ENCODE peak calls at places on chromosomes 5 and 9, in five cellular contexts. One of them, this sample, is unnamed.

GRCh38 chr5:74173260-74173659 is 467.3 kb downstream of the ENC1 start:
- DNase-seq in BJ: no peak
- DNase-seq in body of pancreas: no peak
- DNase-seq in tibial nerve: no peak
- DNase-seq in fibroblast of mammary gland: no peak
- DNase-seq in this sample: no peak

GRCh38 chr5:135866044-135866443 is 29.6 kb downstream of the IL9 start:
- DNase-seq in BJ: no peak
- DNase-seq in body of pancreas: no peak
- DNase-seq in tibial nerve: no peak
- DNase-seq in fibroblast of mammary gland: no peak
- DNase-seq in this sample: no peak

GRCh38 chr9:18743976-18744375 is 270.0 kb downstream of the ADAMTSL1 start:
- DNase-seq in BJ: no peak
- DNase-seq in body of pancreas: no peak
- DNase-seq in tibial nerve: no peak
- DNase-seq in fibroblast of mammary gland: peak
- DNase-seq in this sample: no peak

GRCh38 chr5:78811121-78811832 is 162.7 kb upstream of the LHFPL2 start:
- DNase-seq in BJ: no peak
- DNase-seq in body of pancreas: no peak
- DNase-seq in tibial nerve: no peak
- DNase-seq in fibroblast of mammary gland: peak
- DNase-seq in this sample: no peak

GRCh38 chr5:123298335-123299010 is 124.7 kb downstream of the CEP120 start:
- DNase-seq in BJ: no peak
- DNase-seq in body of pancreas: no peak
- DNase-seq in tibial nerve: no peak
- DNase-seq in fibroblast of mammary gland: no peak
- DNase-seq in this sample: no peak

GRCh38 chr9:37284631-37285030 is 137.9 kb upstream of the GRHPR start:
- DNase-seq in BJ: no peak
- DNase-seq in body of pancreas: no peak
- DNase-seq in tibial nerve: no peak
- DNase-seq in fibroblast of mammary gland: peak
- DNase-seq in this sample: no peak

GRCh38 chr5:53971566-53971965 is 338.8 kb downstream of the ARL15 start:
- DNase-seq in BJ: no peak
- DNase-seq in body of pancreas: no peak
- DNase-seq in tibial nerve: no peak
- DNase-seq in fibroblast of mammary gland: peak
- DNase-seq in this sample: no peak

GRCh38 chr9:21624675-21625477 is 142.8 kb upstream of the IFNE start:
- DNase-seq in BJ: no peak
- DNase-seq in body of pancreas: no peak
- DNase-seq in tibial nerve: no peak
- DNase-seq in fibroblast of mammary gland: no peak
- DNase-seq in this sample: no peak

GRCh38 chr9:71762900-71763653 is 5.2 kb downstream of the CEMIP2 start:
- DNase-seq in BJ: peak
- DNase-seq in body of pancreas: no peak
- DNase-seq in tibial nerve: no peak
- DNase-seq in fibroblast of mammary gland: peak
- DNase-seq in this sample: no peak

GRCh38 chr5:135140805-135141204 is 106.8 kb upstream of the PITX1 start:
- DNase-seq in BJ: no peak
- DNase-seq in body of pancreas: no peak
- DNase-seq in tibial nerve: no peak
- DNase-seq in fibroblast of mammary gland: peak
- DNase-seq in this sample: no peak

GRCh38 chr9:76810377-76810957 is 46.2 kb downstream of the PCA3 start:
- DNase-seq in BJ: no peak
- DNase-seq in body of pancreas: peak
- DNase-seq in tibial nerve: no peak
- DNase-seq in fibroblast of mammary gland: peak
- DNase-seq in this sample: peak

GRCh38 chr9:8078641-8079140 is 279.1 kb upstream of the DMAC1 start:
- DNase-seq in BJ: no peak
- DNase-seq in body of pancreas: no peak
- DNase-seq in tibial nerve: no peak
- DNase-seq in fibroblast of mammary gland: no peak
- DNase-seq in this sample: no peak

GRCh38 chr5:43295202-43295601 is 18.0 kb downstream of the HMGCS1 start:
- DNase-seq in BJ: no peak
- DNase-seq in body of pancreas: no peak
- DNase-seq in tibial nerve: no peak
- DNase-seq in fibroblast of mammary gland: no peak
- DNase-seq in this sample: no peak

GRCh38 chr5:93658044-93658443 is 75.0 kb downstream of the NR2F1 start:
- DNase-seq in BJ: no peak
- DNase-seq in body of pancreas: no peak
- DNase-seq in tibial nerve: no peak
- DNase-seq in fibroblast of mammary gland: peak
- DNase-seq in this sample: no peak

GRCh38 chr9:89926167-89926566 is 321.4 kb downstream of the GADD45G start:
- DNase-seq in BJ: no peak
- DNase-seq in body of pancreas: no peak
- DNase-seq in tibial nerve: no peak
- DNase-seq in fibroblast of mammary gland: no peak
- DNase-seq in this sample: no peak

GRCh38 chr5:111984044-111984443 is 227.1 kb upstream of the NREP start:
- DNase-seq in BJ: peak
- DNase-seq in body of pancreas: no peak
- DNase-seq in tibial nerve: no peak
- DNase-seq in fibroblast of mammary gland: peak
- DNase-seq in this sample: no peak

GRCh38 chr9:92501671-92502393 is 19.5 kb upstream of the ASPN start:
- DNase-seq in BJ: no peak
- DNase-seq in body of pancreas: peak
- DNase-seq in tibial nerve: no peak
- DNase-seq in fibroblast of mammary gland: peak
- DNase-seq in this sample: peak

GRCh38 chr5:120139039-120139438 is 325.1 kb upstream of the PRR16 start:
- DNase-seq in BJ: peak
- DNase-seq in body of pancreas: peak
- DNase-seq in tibial nerve: no peak
- DNase-seq in fibroblast of mammary gland: peak
- DNase-seq in this sample: peak

GRCh38 chr9:103068666-103069207 is 73.6 kb downstream of the CYLC2 start:
- DNase-seq in BJ: no peak
- DNase-seq in body of pancreas: no peak
- DNase-seq in tibial nerve: no peak
- DNase-seq in fibroblast of mammary gland: no peak
- DNase-seq in this sample: no peak

GRCh38 chr9:127244609-127245601 is 19.7 kb upstream of the GARNL3 start:
- DNase-seq in BJ: peak
- DNase-seq in body of pancreas: peak
- DNase-seq in tibial nerve: peak
- DNase-seq in fibroblast of mammary gland: peak
- DNase-seq in this sample: peak

GRCh38 chr9:127248241-127248640 is 16.3 kb upstream of the GARNL3 start:
- DNase-seq in BJ: no peak
- DNase-seq in body of pancreas: no peak
- DNase-seq in tibial nerve: no peak
- DNase-seq in fibroblast of mammary gland: no peak
- DNase-seq in this sample: no peak

GRCh38 chr9:127241354-127241753 is 23.2 kb upstream of the GARNL3 start:
- DNase-seq in BJ: no peak
- DNase-seq in body of pancreas: no peak
- DNase-seq in tibial nerve: no peak
- DNase-seq in fibroblast of mammary gland: no peak
- DNase-seq in this sample: peak

GRCh38 chr9:127249877-127250276 is 14.7 kb upstream of the GARNL3 start:
- DNase-seq in BJ: no peak
- DNase-seq in body of pancreas: no peak
- DNase-seq in tibial nerve: no peak
- DNase-seq in fibroblast of mammary gland: no peak
- DNase-seq in this sample: no peak

GRCh38 chr9:127245637-127246164 is 18.9 kb upstream of the GARNL3 start:
- DNase-seq in BJ: no peak
- DNase-seq in body of pancreas: no peak
- DNase-seq in tibial nerve: no peak
- DNase-seq in fibroblast of mammary gland: no peak
- DNase-seq in this sample: no peak
- H3K4me3 ChIP-seq in BJ: peak
- H3K4me3 ChIP-seq in body of pancreas: no peak
- H3K4me3 ChIP-seq in tibial nerve: peak
- H3K4me3 ChIP-seq in fibroblast of mammary gland: peak
- H3K4me3 ChIP-seq in this sample: peak

DNA sequence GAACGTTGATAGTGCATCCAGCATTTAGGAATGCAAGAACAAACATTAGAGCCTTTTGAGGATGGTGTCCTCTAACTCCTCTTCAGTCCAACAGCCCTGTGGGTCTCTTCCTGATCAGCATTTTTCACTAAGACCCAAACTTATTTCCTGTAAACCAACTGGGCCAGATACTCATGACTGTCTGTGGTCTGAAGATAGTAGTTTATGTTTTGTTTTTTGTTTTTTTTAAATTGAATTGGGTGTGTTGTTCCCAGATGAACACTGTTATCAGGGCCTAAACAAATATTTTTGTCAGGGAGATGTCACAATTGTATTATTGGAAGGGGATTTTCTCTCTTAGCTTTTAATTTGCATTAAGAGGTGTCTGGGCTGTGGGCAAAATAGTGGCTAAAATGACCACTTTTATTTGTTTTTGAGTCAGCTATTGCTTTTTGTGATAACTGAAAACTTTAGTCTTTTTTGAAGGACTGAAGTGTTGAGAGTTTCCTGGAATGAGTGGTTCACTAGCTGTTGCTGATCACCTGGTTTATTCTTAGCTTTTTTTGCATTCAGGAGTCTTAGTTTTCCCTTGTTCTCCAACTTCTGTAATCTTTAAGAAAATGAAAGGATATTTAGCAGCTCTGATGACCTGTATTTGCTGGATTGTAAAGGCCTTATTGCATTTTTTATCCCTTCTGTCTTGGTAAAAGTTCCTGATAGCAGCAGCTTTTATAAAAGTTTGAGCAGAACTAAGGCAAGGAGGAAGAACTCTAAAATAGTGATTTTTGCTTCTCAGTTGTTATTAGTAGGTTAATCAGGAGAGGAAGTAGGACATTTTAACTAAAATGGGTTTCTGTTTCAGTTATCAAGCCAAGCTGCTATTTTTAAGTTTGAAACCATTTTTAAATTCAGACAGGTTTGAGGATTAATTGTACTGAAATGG is 5.5 kb downstream of the MAN2A1 start:
- DNase-seq in BJ: no peak
- DNase-seq in body of pancreas: no peak
- DNase-seq in tibial nerve: no peak
- DNase-seq in fibroblast of mammary gland: no peak
- DNase-seq in this sample: no peak
- H3K4me3 ChIP-seq in BJ: no peak
- H3K4me3 ChIP-seq in body of pancreas: no peak
- H3K4me3 ChIP-seq in tibial nerve: no peak
- H3K4me3 ChIP-seq in fibroblast of mammary gland: no peak
- H3K4me3 ChIP-seq in this sample: no peak

GRCh38 chr9:4815381-4815956 is 22.7 kb downstream of the RCL1 start:
- DNase-seq in BJ: no peak
- DNase-seq in body of pancreas: no peak
- DNase-seq in tibial nerve: no peak
- DNase-seq in fibroblast of mammary gland: no peak
- DNase-seq in this sample: no peak

GRCh38 chr9:4810565-4810964 is 17.8 kb downstream of the RCL1 start:
- DNase-seq in BJ: no peak
- DNase-seq in body of pancreas: no peak
- DNase-seq in tibial nerve: no peak
- DNase-seq in fibroblast of mammary gland: no peak
- DNase-seq in this sample: no peak

GRCh38 chr9:4812872-4813271 is 20.1 kb downstream of the RCL1 start:
- DNase-seq in BJ: no peak
- DNase-seq in body of pancreas: no peak
- DNase-seq in tibial nerve: no peak
- DNase-seq in fibroblast of mammary gland: no peak
- DNase-seq in this sample: no peak

GRCh38 chr9:4811824-4812223 is 19.1 kb downstream of the RCL1 start:
- DNase-seq in BJ: no peak
- DNase-seq in body of pancreas: no peak
- DNase-seq in tibial nerve: no peak
- DNase-seq in fibroblast of mammary gland: no peak
- DNase-seq in this sample: no peak

DNA sequence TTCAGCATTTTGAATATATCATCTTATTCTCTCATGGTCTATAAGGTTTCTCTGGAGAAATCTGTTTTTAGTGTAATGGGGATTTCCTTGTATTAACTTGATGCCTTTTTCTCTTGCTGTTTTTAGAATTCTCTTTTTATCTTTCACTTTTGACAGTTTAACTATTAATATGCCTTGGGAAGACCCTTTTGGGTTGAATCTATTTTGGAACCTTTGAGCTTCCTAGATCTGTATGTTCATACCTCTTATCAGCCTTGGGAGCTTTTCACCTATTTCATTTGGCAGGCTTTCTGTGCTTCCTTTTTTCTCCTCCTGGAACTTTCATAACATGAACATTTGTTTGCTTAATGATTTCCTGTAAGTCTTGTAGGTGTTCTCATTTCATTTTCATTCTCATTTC is 22.2 kb downstream of the RCL1 start:
- DNase-seq in BJ: no peak
- DNase-seq in body of pancreas: no peak
- DNase-seq in tibial nerve: no peak
- DNase-seq in fibroblast of mammary gland: no peak
- DNase-seq in this sample: no peak
- H3K4me3 ChIP-seq in BJ: no peak
- H3K4me3 ChIP-seq in body of pancreas: no peak
- H3K4me3 ChIP-seq in tibial nerve: no peak
- H3K4me3 ChIP-seq in fibroblast of mammary gland: no peak
- H3K4me3 ChIP-seq in this sample: no peak

GRCh38 chr5:30106596-30106995 is 1086.9 kb upstream of the CDH6 start:
- DNase-seq in BJ: no peak
- DNase-seq in body of pancreas: no peak
- DNase-seq in tibial nerve: no peak
- DNase-seq in fibroblast of mammary gland: no peak
- DNase-seq in this sample: no peak

GRCh38 chr5:30103056-30104020 is 1090.1 kb upstream of the CDH6 start:
- DNase-seq in BJ: no peak
- DNase-seq in body of pancreas: no peak
- DNase-seq in tibial nerve: no peak
- DNase-seq in fibroblast of mammary gland: no peak
- DNase-seq in this sample: no peak

GRCh38 chr5:30102185-30102584 is 1091.3 kb upstream of the CDH6 start:
- DNase-seq in BJ: no peak
- DNase-seq in body of pancreas: no peak
- DNase-seq in tibial nerve: no peak
- DNase-seq in fibroblast of mammary gland: no peak
- DNase-seq in this sample: no peak

GRCh38 chr5:30100929-30101328 is 1092.6 kb upstream of the CDH6 start:
- DNase-seq in BJ: no peak
- DNase-seq in body of pancreas: no peak
- DNase-seq in tibial nerve: no peak
- DNase-seq in fibroblast of mammary gland: no peak
- DNase-seq in this sample: no peak

DNA sequence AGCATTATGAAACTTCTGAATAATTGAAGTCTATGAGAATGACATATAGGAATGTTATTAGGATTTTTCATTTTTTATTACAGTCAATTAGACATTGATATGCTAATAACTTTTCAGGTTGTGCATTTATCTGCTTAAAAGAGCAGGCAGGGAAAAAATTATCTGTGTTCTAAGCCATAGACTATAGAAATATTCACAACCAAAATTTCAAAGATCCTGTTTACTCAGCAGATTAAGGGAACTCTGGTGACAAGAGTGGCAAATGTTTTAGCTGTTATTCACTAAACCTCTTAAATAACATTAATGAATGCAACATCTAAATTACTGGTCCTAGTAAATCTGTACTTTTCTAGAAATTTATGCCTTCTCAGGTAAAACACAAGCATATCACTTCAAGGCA is 1088.3 kb upstream of the CDH6 start:
- DNase-seq in BJ: no peak
- DNase-seq in body of pancreas: no peak
- DNase-seq in tibial nerve: no peak
- DNase-seq in fibroblast of mammary gland: no peak
- DNase-seq in this sample: no peak
- H3K4me3 ChIP-seq in BJ: no peak
- H3K4me3 ChIP-seq in body of pancreas: no peak
- H3K4me3 ChIP-seq in tibial nerve: no peak
- H3K4me3 ChIP-seq in fibroblast of mammary gland: no peak
- H3K4me3 ChIP-seq in this sample: no peak

This sample was measured in Caco-2.